ENCODE peak calls at places on chromosomes 16 and 17, in seven cellular contexts. Y, Z, M, F, X, N and L are unnamed samples.

GRCh38 chr16:65660390-65660789 is 538.5 kb upstream of the CDH11 start:
- DNase-seq in X (no peak), M (no peak), F (no peak), N (peak), Y (peak), Z (no peak), L (no peak)

GRCh38 chr17:50014471-50015088 is 19.6 kb upstream of the DLX3 start:
- DNase-seq in M (no peak), Y (no peak), Z (no peak), F (no peak), X (no peak), N (no peak), L (no peak)

GRCh38 chr16:46932802-46933201 is 40.7 kb downstream of the DNAJA2 start:
- DNase-seq in Y (no peak), X (no peak), M (no peak), N (peak), Z (no peak), F (no peak), L (no peak)

GRCh38 chr17:74715144-74715543 is 2.4 kb upstream of the CD300LF start:
- DNase-seq in M (peak), Y (peak), X (no peak), F (no peak), Z (no peak), N (no peak), L (no peak)

GRCh38 chr17:19470529-19471261 is 59.7 kb downstream of the RNF112 start:
- DNase-seq in N (no peak), M (peak), Z (peak), F (peak), X (no peak), Y (peak), L (no peak)

GRCh38 chr16:88656291-88656980 is 5.6 kb upstream of the CYBA start:
- DNase-seq in F (no peak), Z (no peak), M (no peak), X (no peak), N (no peak), Y (no peak), L (no peak)

GRCh38 chr16:74264806-74265205 is 31.8 kb upstream of the PSMD7 start:
- DNase-seq in Z (peak), N (no peak), M (no peak), F (no peak), Y (no peak), X (no peak), L (no peak)

GRCh38 chr16:67544329-67544841 is 15.8 kb downstream of the RIPOR1 start:
- DNase-seq in Y (no peak), Z (no peak), N (no peak), F (no peak), X (no peak), M (no peak), L (no peak)

GRCh38 chr16:19132898-19133297 is 19.1 kb downstream of the ITPRIPL2 start:
- DNase-seq in Z (no peak), Y (no peak), N (no peak), X (no peak), M (no peak), F (no peak), L (no peak)

GRCh38 chr16:50520451-50521245 is 27.5 kb upstream of the NKD1 start:
- DNase-seq in Y (no peak), X (peak), M (no peak), F (no peak), Z (no peak), N (peak), L (no peak)

GRCh38 chr17:80361495-80362220 is 53.3 kb upstream of the ENDOV start:
- DNase-seq in Y (peak), F (peak), Z (peak), M (no peak), N (peak), X (peak), L (peak)

GRCh38 chr17:13510062-13510461 is 91.7 kb downstream of the HS3ST3A1 start:
- DNase-seq in M (no peak), F (peak), Z (peak), N (no peak), X (no peak), Y (peak), L (no peak)

GRCh38 chr17:46894476-46895151 is 28.3 kb upstream of the GOSR2 start:
- DNase-seq in Y (peak), Z (peak), F (no peak), X (no peak), M (no peak), N (no peak), L (no peak)

GRCh38 chr17:42342242-42343008 is 45.8 kb downstream of the STAT3 start:
- DNase-seq in F (peak), Y (no peak), X (no peak), M (no peak), Z (no peak), N (no peak), L (no peak)

GRCh38 chr17:31391496-31391949 is at the start of gene RAB11FIP4:
- DNase-seq in M (no peak), N (peak), Y (peak), F (peak), Z (peak), X (no peak), L (peak)

GRCh38 chr16:86508028-86508946 is 2.0 kb upstream of the FOXF1 start:
- DNase-seq in X (no peak), Z (peak), N (no peak), F (peak), M (no peak), Y (no peak), L (no peak)

GRCh38 chr16:22787456-22788189 is 26.3 kb upstream of the HS3ST2 start:
- DNase-seq in N (no peak), X (no peak), M (no peak), Z (no peak), Y (no peak), F (no peak), L (no peak)

GRCh38 chr17:48522031-48522593 is 8.7 kb downstream of the HOXB1 start:
- DNase-seq in F (peak), M (no peak), Y (peak), N (no peak), Z (no peak), X (no peak), L (no peak)

GRCh38 chr17:8632087-8632486 is 1.6 kb upstream of the MYH10 start:
- DNase-seq in Y (no peak), N (no peak), M (no peak), F (no peak), X (no peak), Z (peak), L (peak)

GRCh38 chr17:8630227-8630801 is at the start of gene MYH10:
- DNase-seq in Z (no peak), F (no peak), N (no peak), Y (no peak), X (peak), M (no peak), L (no peak)

GRCh38 chr17:8631554-8631877 is 991 bp upstream of the MYH10 start:
- DNase-seq in M (no peak), X (no peak), F (no peak), N (no peak), Z (no peak), Y (peak), L (no peak)

GRCh38 chr17:8629371-8630226 is 926 bp downstream of the MYH10 start:
- DNase-seq in M (no peak), N (peak), X (peak), Y (peak), F (peak), Z (peak), L (peak)

DNA sequence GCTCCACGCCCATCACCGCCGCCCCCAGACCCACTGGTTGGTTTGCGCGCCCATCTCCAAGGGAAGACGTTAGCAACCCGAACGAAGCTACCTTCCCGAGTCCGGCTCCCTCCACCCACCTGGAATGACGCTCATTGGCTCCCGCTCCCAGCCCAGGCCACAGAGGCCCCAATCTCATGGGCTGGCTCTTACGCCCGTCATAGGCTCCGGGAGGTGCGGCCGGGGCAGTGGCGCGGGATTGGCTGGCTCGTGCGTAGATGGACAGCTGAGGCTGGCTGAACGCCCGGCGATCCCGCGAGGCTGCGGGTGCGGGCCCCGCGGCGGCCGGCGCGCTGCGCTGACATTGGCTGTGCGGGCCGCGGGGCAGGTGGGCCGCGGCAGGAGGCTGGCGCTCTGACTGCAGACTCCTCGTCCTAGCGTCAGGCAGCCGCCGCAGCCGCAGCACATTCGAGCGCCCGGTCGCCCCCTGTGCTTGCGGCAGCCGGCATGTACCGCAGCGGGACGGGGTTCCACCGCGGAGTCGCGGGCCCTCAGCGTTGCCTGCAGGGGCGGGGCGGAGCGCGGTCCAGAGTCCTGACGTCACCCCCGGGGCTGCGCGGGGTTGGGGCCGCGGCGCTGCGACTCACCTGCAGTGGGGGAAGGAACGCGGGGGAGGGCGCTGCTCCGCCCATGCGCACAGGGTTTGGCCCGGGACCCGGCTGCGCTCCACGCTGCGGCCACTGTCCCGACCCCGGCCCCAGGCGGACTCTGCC is 453 bp upstream of the MYH10 start:
- DNase-seq in F (peak), N (peak), M (peak), X (peak), Z (peak), Y (peak), L (peak)
- TF ChIP-seq CTCF in F (no peak), N (no peak), M (no peak), X (peak), Z (peak), Y (no peak), L (peak)

GRCh38 chr17:37506678-37507077 is 17.0 kb downstream of the DUSP14 start:
- DNase-seq in X (peak), Y (peak), Z (peak), N (peak), M (no peak), F (peak), L (peak)
- TF ChIP-seq CTCF in X (peak), Y (peak), Z (peak), N (peak), M (no peak), F (peak), L (peak)

GRCh38 chr17:58278661-58279015 is 2.1 kb downstream of the MPO start:
- DNase-seq in Z (no peak), F (no peak), N (no peak), X (no peak), Y (no peak), M (no peak), L (no peak)

GRCh38 chr17:58275417-58275816 is 5.3 kb downstream of the MPO start:
- DNase-seq in Y (no peak), N (no peak), X (no peak), Z (no peak), F (no peak), M (no peak), L (no peak)

GRCh38 chr17:58277726-58278595 is 2.8 kb downstream of the MPO start:
- DNase-seq in N (no peak), Y (no peak), Z (no peak), F (no peak), M (no peak), X (no peak), L (no peak)

GRCh38 chr17:58276423-58276822 is 4.3 kb downstream of the MPO start:
- DNase-seq in M (no peak), Z (no peak), Y (no peak), N (no peak), X (no peak), F (no peak), L (no peak)

GRCh38 chr17:58277107-58277506 is 3.6 kb downstream of the MPO start:
- DNase-seq in Y (peak), Z (peak), M (no peak), X (no peak), F (peak), N (no peak), L (no peak)
- TF ChIP-seq CTCF in Y (peak), Z (peak), M (no peak), X (peak), F (peak), N (peak), L (peak)

GRCh38 chr17:9907131-9907530 is 2.1 kb upstream of the RCVRN start:
- DNase-seq in F (no peak), Y (no peak), Z (no peak), X (no peak), N (no peak), M (no peak), L (no peak)

GRCh38 chr17:9906616-9907015 is 1.5 kb upstream of the RCVRN start:
- DNase-seq in F (no peak), X (no peak), N (no peak), Z (no peak), M (no peak), Y (no peak), L (no peak)

GRCh38 chr17:9905078-9905415 is at the start of gene RCVRN:
- DNase-seq in X (no peak), M (no peak), N (no peak), Z (no peak), Y (no peak), F (no peak), L (no peak)

GRCh38 chr17:9904277-9905077 is 594 bp downstream of the RCVRN start:
- DNase-seq in X (no peak), F (no peak), M (no peak), Y (no peak), Z (no peak), N (no peak), L (no peak)

DNA sequence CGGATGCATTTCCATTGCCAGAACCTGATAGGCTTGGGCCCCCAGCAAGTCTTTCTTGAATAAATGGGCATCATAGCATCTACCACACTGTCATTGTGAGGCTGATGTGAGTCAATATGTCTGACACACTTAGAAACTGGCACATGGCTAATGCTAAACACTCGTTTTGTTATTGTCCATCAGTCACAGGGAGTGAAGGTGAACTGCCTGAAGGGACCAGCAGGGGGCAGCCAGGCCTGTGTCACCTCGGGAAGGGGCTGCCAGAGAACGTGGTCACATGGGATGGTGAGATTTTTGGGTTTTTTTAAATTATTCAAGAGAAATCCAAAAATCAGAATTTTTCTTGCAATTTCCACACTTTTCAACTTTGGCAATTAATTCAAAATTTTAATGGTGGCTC is 831 bp upstream of the RCVRN start:
- DNase-seq in Z (peak), X (peak), N (no peak), F (no peak), M (no peak), Y (peak), L (peak)
- TF ChIP-seq CTCF in Z (peak), X (peak), N (peak), F (peak), M (no peak), Y (peak), L (peak)

DNA sequence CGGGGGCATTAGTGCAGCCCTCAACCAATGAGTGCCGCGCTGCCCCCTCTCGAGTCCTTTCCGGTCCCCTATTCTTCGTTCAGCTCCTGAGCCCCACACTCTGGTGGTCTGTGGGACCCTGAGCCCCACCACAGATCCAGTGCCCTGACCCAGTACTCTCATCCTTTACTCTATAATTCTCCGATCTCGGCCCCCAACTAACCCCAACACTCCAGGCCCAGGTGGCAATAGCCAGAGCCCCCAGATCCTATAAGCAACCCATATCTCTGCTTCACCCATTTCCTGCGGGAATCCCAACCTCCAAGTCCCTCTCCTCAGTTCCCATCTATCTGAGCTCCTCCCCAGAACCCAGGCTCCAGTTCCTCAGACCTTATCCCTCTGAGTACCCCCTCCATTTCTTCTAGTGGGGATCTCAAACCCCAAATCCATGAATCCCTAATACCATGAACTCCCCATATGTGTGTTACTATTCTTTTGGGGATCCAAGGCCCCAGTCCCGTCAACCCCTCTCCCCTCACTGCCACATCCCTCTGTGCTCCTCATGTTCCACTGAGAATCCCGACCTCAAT is 1.0 kb upstream of the TBC1D10B start:
- DNase-seq in F (no peak), M (no peak), Y (no peak), N (no peak), Z (no peak), X (no peak), L (no peak)
- TF ChIP-seq CTCF in F (no peak), M (no peak), Y (no peak), N (no peak), Z (peak), X (peak), L (no peak)

GRCh38 chr16:714558-715447 is at the start of gene METRN:
- DNase-seq in N (peak), X (peak), M (peak), Y (peak), F (peak), Z (peak), L (peak)
- TF ChIP-seq CTCF in N (no peak), X (no peak), M (no peak), Y (no peak), F (no peak), Z (no peak), L (no peak)

DNA sequence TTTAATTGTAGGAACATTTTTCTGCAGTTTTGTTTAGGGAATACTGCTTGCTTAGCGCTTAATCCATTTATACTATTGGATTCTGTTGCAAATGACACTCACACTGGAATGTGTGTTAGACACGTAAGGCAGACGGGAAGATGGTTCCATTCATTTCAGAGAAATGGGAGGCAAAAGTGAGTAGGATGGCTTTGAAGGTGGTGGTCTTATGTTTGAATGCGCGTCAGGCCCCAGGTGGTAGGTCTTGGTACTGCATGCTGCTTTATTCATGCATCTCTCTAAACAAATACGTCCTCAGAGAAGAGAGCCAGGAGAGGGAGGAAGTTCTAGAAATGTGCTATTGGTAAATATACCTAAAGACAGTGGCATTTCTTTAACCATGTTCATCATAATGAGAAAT is 997.6 kb upstream of the RBFOX1 start:
- DNase-seq in X (peak), Y (no peak), N (no peak), F (no peak), Z (peak), M (no peak), L (peak)
- TF ChIP-seq CTCF in X (peak), Y (peak), N (peak), F (peak), Z (peak), M (no peak), L (peak)

GRCh38 chr17:67377727-67378443 is 804 bp downstream of the PITPNC1 start:
- DNase-seq in N (peak), Y (peak), F (peak), M (peak), Z (peak), X (peak), L (peak)
- TF ChIP-seq CTCF in N (no peak), Y (peak), F (peak), M (no peak), Z (peak), X (peak), L (no peak)

GRCh38 chr16:27969574-27969973 is 93.9 kb downstream of the GSG1L start:
- DNase-seq in Y (peak), F (peak), X (no peak), Z (no peak), M (no peak), N (no peak), L (no peak)

GRCh38 chr16:27974896-27975540 is 88.5 kb downstream of the GSG1L start:
- DNase-seq in X (no peak), F (no peak), M (no peak), Y (no peak), N (no peak), Z (no peak), L (no peak)

GRCh38 chr16:27972500-27972899 is 91.0 kb downstream of the GSG1L start:
- DNase-seq in Y (peak), N (no peak), X (no peak), M (no peak), Z (peak), F (peak), L (peak)

GRCh38 chr16:27976990-27977389 is 86.5 kb downstream of the GSG1L start:
- DNase-seq in F (no peak), Y (no peak), M (no peak), X (no peak), Z (no peak), N (no peak), L (no peak)

GRCh38 chr16:27973678-27974077 is 89.8 kb downstream of the GSG1L start:
- DNase-seq in Y (no peak), M (no peak), X (no peak), Z (no peak), N (no peak), F (no peak), L (peak)
- TF ChIP-seq CTCF in Y (no peak), M (no peak), X (no peak), Z (peak), N (no peak), F (no peak), L (peak)

DNA sequence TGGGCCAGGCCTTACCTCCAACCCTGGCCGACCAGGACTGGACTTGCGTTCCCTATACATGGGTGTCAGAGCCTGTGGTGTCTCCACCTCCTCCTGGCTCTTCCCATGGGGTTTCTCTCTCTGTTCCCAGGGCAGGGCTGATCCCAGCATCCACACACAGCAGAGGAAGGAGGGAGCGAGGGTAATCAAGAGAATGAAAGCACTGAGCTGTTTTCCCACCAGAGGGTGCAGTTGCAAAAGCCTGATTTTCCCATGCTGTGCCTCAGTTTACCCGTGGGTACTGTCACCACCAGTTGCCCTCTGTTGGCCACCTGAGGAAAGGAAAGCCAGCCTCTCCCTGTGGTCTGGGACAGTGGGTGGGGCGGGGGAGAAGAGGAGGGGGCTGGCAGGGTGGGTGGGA is 249.7 kb upstream of the GSE1 start:
- DNase-seq in M (no peak), X (no peak), F (no peak), Z (no peak), N (no peak), Y (no peak), L (no peak)
- TF ChIP-seq CTCF in M (no peak), X (no peak), F (peak), Z (no peak), N (no peak), Y (peak), L (no peak)